ENCODE peak calls at places on chromosomes 7 and 10, in six cellular contexts. P is Ammon's horn, K is DMS53, M is spleen, F is HCT116, Y is HFFc6. H is an unnamed sample.

GRCh38 chr10:71285180-71285545 is 33.9 kb upstream of the SLC29A3 start:
- DNase-seq in M (no peak), F (no peak), K (peak; percentile 68), P (peak; percentile 69), Y (no peak), H (no peak)

GRCh38 chr10:28586176-28586575 is 53.3 kb downstream of the WAC start:
- DNase-seq in F (no peak), Y (no peak), M (no peak), K (no peak), P (no peak), H (no peak)

GRCh38 chr7:37150180-37150579 is 298.5 kb downstream of the ELMO1 start:
- DNase-seq in F (no peak), K (peak; percentile 40), M (no peak), P (no peak), Y (no peak), H (no peak)

GRCh38 chr10:52864459-52865106 is 92.0 kb upstream of the MBL2 start:
- DNase-seq in Y (peak; percentile 85), F (no peak), M (peak; percentile 67), K (no peak), P (no peak), H (peak; percentile 82)

GRCh38 chr7:2968616-2969397 is 74.9 kb downstream of the CARD11 start:
- DNase-seq in P (no peak), Y (no peak), K (peak; percentile 29), M (peak; percentile 63), F (no peak), H (no peak)

GRCh38 chr10:132164801-132165278 is 21.9 kb upstream of the DPYSL4 start:
- DNase-seq in K (no peak), F (no peak), Y (peak; percentile 15), P (no peak), M (peak; percentile 69), H (no peak)

GRCh38 chr7:98802088-98802780 is 67.6 kb downstream of the TMEM130 start:
- DNase-seq in M (no peak), K (peak; percentile 76), P (peak; percentile 40), F (peak; percentile 55), Y (peak; percentile 25), H (peak; percentile 73)

GRCh38 chr10:96587255-96588059 is 645 bp upstream of the TM9SF3 start:
- DNase-seq in K (peak; percentile 91), Y (peak; percentile 85), F (peak; percentile 48), P (no peak), M (no peak), H (no peak)

GRCh38 chr7:105810556-105810955 is 65.8 kb downstream of the ATXN7L1 start:
- DNase-seq in F (no peak), Y (no peak), M (no peak), P (peak; percentile 39), K (no peak), H (no peak)

GRCh38 chr10:103855424-103855823 is at the start of gene SH3PXD2A:
- DNase-seq in M (peak; percentile 74), F (no peak), K (peak; percentile 72), P (peak; percentile 23), Y (no peak), H (no peak)

GRCh38 chr10:1715821-1716220 is 21.5 kb downstream of the ADARB2 start:
- DNase-seq in Y (no peak), F (no peak), K (peak; percentile 57), P (peak; percentile 28), M (no peak), H (no peak)

GRCh38 chr7:40531946-40532345 is 397.1 kb downstream of the SUGCT start:
- DNase-seq in P (no peak), K (no peak), F (no peak), Y (no peak), M (no peak), H (no peak)

GRCh38 chr10:11493646-11494045 is 117.8 kb downstream of the USP6NL start:
- DNase-seq in K (no peak), P (no peak), Y (no peak), F (no peak), M (no peak), H (no peak)